ENCODE peak calls at places on chromosome 6, in six cellular contexts. G, T, X, A, O and D are unnamed samples.

GRCh38 chr6:26592649-26593048 is 4.1 kb upstream of the ABT1 start:
- DNase-seq in X (peak), A (no peak), T (no peak), O (no peak), G (no peak), D (peak)

GRCh38 chr6:100796049-100796823 is 84.9 kb downstream of the ASCC3 start:
- DNase-seq in T (no peak), X (peak), G (peak), A (no peak), O (no peak), D (peak)

GRCh38 chr6:138692058-138692977 is 81.3 kb upstream of the CCDC28A start:
- DNase-seq in T (peak), X (peak), O (peak), A (peak), G (peak), D (peak)

GRCh38 chr6:1347187-1347560 is 35.3 kb downstream of the FOXQ1 start:
- DNase-seq in O (no peak), X (no peak), T (no peak), A (no peak), G (no peak), D (no peak)

GRCh38 chr6:129481706-129482105 is 228.3 kb downstream of the ARHGAP18 start:
- DNase-seq in O (no peak), G (no peak), T (no peak), X (no peak), A (no peak), D (no peak)

GRCh38 chr6:142195862-142196536 is 48.9 kb downstream of the VTA1 start:
- DNase-seq in A (no peak), O (no peak), X (no peak), T (peak), G (no peak), D (no peak)

GRCh38 chr6:14499804-14500203 is 382.2 kb downstream of the CD83 start:
- DNase-seq in O (no peak), X (no peak), A (peak), T (peak), G (no peak), D (no peak)

GRCh38 chr6:33585403-33586107 is 5.5 kb upstream of the BAK1 start:
- DNase-seq in O (no peak), T (peak), G (peak), A (peak), X (peak), D (peak)

GRCh38 chr6:111626446-111626845 is 20.8 kb upstream of the TRAF3IP2 start:
- DNase-seq in O (no peak), A (no peak), T (no peak), X (no peak), G (no peak), D (no peak)

GRCh38 chr6:49551126-49551865 is 828 bp downstream of the C6orf141 start:
- DNase-seq in X (no peak), T (peak), G (no peak), O (no peak), A (peak), D (no peak)

GRCh38 chr6:14862845-14863244 is 383.0 kb upstream of the JARID2 start:
- DNase-seq in O (no peak), X (no peak), G (no peak), T (no peak), A (no peak), D (no peak)

GRCh38 chr6:125988280-125988679 is 1.9 kb downstream of the TRMT11 start:
- DNase-seq in A (no peak), G (no peak), X (no peak), O (no peak), T (no peak), D (no peak)

GRCh38 chr6:88031550-88031949 is 16.1 kb upstream of the SPACA1 start:
- DNase-seq in X (peak), G (no peak), A (no peak), O (no peak), T (no peak), D (no peak)

GRCh38 chr6:115945306-115945705 is 115.4 kb downstream of the FRK start:
- DNase-seq in T (peak), X (no peak), G (no peak), O (no peak), A (no peak), D (no peak)

GRCh38 chr6:13924146-13924948 is 405 bp upstream of the RNF182 start:
- DNase-seq in O (no peak), X (no peak), G (peak), T (peak), A (peak), D (peak)

GRCh38 chr6:144266091-144266649 is 19.0 kb upstream of the UTRN start:
- DNase-seq in X (no peak), G (no peak), A (peak), O (peak), T (peak), D (no peak)

GRCh38 chr6:125375841-125376240 is 74.1 kb upstream of the HDDC2 start:
- DNase-seq in A (no peak), O (no peak), X (no peak), T (peak), G (no peak), D (no peak)

GRCh38 chr6:157025459-157025858 is 248.3 kb downstream of the ARID1B start:
- DNase-seq in O (no peak), A (no peak), G (no peak), X (no peak), T (no peak), D (no peak)

GRCh38 chr6:26064619-26065257 is 22.5 kb upstream of the HFE start:
- DNase-seq in G (peak), O (no peak), A (peak), T (peak), X (peak), D (peak)

GRCh38 chr6:15495375-15495901 is 167.4 kb downstream of the DTNBP1 start:
- DNase-seq in G (no peak), A (no peak), T (peak), O (no peak), X (no peak), D (no peak)

GRCh38 chr6:153790881-153791473 is 248.1 kb upstream of the OPRM1 start:
- DNase-seq in O (no peak), A (peak), T (peak), X (peak), G (no peak), D (peak)

GRCh38 chr6:32079566-32080290 is 29.4 kb downstream of the TNXB start:
- DNase-seq in T (no peak), G (no peak), X (no peak), A (no peak), O (no peak), D (no peak)

GRCh38 chr6:34143196-34143883 is 2.5 kb downstream of the GRM4 start:
- DNase-seq in T (no peak), G (no peak), O (no peak), A (no peak), X (no peak), D (no peak)

GRCh38 chr6:41155132-41155805 is 1.1 kb upstream of the TREML1 start:
- DNase-seq in O (no peak), X (no peak), A (no peak), T (peak), G (no peak), D (no peak)

GRCh38 chr6:154510144-154510905 is at the start of gene CNKSR3:
- DNase-seq in O (peak), X (no peak), G (peak), T (peak), A (peak), D (peak)

GRCh38 chr6:1764584-1764983 is 154.9 kb downstream of the FOXC1 start:
- DNase-seq in O (no peak), A (no peak), G (no peak), X (no peak), T (no peak), D (no peak)

GRCh38 chr6:73290435-73290834 is 27.4 kb upstream of the KHDC1 start:
- DNase-seq in X (no peak), G (no peak), O (no peak), A (no peak), T (no peak), D (no peak)

GRCh38 chr6:106974999-106975698 is 620 bp upstream of the CD24 start:
- DNase-seq in A (peak), O (no peak), G (peak), X (peak), T (no peak), D (peak)

GRCh38 chr6:31007694-31008093 is 2.6 kb upstream of the MUC22 start:
- DNase-seq in A (peak), O (no peak), G (no peak), T (peak), X (no peak), D (peak)

GRCh38 chr6:107618672-107619071 is 128.8 kb downstream of the SOBP start:
- DNase-seq in A (no peak), T (no peak), O (no peak), G (no peak), X (peak), D (peak)

GRCh38 chr6:158707826-158708225 is 58.0 kb downstream of the SYTL3 start:
- DNase-seq in T (no peak), A (peak), O (peak), X (peak), G (peak), D (peak)

GRCh38 chr6:15689586-15690450 is 27.0 kb upstream of the DTNBP1 start:
- DNase-seq in T (peak), O (no peak), A (no peak), X (no peak), G (no peak), D (no peak)

GRCh38 chr6:113634352-113635163 is 222.6 kb upstream of the MARCKS start:
- DNase-seq in O (no peak), X (peak), T (peak), G (no peak), A (no peak), D (peak)

GRCh38 chr6:163231356-163232014 is 183.0 kb upstream of the QKI start:
- DNase-seq in O (no peak), X (no peak), T (no peak), A (no peak), G (peak), D (no peak)

GRCh38 chr6:168297643-168298042 is 21.9 kb downstream of the DACT2 start:
- DNase-seq in O (no peak), A (no peak), G (no peak), T (no peak), X (no peak), D (no peak)

GRCh38 chr6:127582777-127583462 is 5.9 kb downstream of the C6orf58 start:
- DNase-seq in G (no peak), A (no peak), O (no peak), X (no peak), T (peak), D (no peak)

GRCh38 chr6:135520781-135521180 is 23.2 kb upstream of the AHI1 start:
- DNase-seq in A (no peak), G (no peak), T (no peak), X (no peak), O (no peak), D (no peak)

GRCh38 chr6:53706525-53706924 is 41.0 kb upstream of the KLHL31 start:
- DNase-seq in O (no peak), A (no peak), T (no peak), G (no peak), X (no peak), D (no peak)
- H3K4me3 ChIP-seq in O (no peak), A (no peak), T (no peak), G (no peak), X (no peak), D (no peak)

GRCh38 chr6:43120101-43120730 is 44.1 kb downstream of the PTK7 start:
- DNase-seq in O (no peak), T (no peak), A (no peak), G (no peak), X (no peak), D (no peak)

GRCh38 chr6:43122146-43122545 is 46.0 kb downstream of the PTK7 start:
- DNase-seq in O (no peak), G (no peak), T (no peak), A (no peak), X (no peak), D (no peak)

GRCh38 chr6:43123691-43124314 is 47.3 kb upstream of the SRF start:
- DNase-seq in G (no peak), T (no peak), X (no peak), A (no peak), O (no peak), D (no peak)

GRCh38 chr6:43119456-43119855 is 43.3 kb downstream of the PTK7 start:
- DNase-seq in X (no peak), A (no peak), T (no peak), O (no peak), G (no peak), D (no peak)

DNA sequence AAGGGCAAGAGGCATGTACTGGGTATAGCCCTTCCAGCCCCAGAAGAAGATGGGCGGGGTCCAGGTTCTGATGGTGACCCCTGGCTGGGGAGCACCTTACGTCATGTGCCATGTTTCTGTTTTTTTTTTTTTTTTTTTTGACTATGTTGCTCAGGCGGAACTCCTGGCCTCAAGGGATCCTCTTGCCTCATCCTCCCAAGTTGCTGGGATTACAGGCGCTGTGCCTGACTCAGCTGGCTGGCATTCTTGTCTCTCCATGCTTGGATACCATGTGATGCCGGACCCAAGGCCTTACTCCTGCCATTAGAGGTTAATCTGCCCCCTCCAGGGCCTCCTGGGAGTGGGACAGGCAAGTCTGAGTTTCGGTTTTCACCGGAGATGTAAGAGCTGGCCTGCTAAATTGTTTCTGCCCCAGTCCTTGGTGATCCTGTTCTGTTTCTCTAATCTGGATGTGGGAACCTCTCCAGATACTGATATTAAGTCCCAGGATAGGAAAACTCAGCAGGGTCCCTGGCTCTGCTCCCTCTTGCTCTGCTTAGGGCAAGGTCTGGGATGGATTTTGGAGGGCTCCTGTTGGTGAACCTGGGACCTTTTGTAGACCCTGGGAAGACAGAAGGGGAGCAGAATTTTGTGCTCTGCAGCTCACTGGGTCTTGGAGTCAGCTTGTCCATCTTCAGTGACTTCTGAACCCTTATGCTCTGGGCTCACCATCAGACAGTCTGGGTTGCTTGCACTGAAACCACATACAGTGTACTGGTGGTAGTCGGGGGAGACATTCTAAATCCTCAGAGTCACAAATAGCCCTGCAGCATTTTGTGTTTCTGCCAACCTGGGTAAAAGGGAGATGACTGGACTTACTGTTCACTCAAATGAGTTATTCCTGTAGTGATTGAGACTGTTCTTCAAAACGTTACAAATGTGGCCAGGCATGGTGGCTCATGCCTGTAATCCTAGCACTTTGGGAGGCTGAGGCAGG is 45.1 kb downstream of the PTK7 start:
- DNase-seq in T (peak), X (no peak), O (peak), G (no peak), A (peak), D (no peak)
- TF ChIP-seq CTCF in T (peak), X (no peak), O (no peak), G (no peak), A (no peak), D (no peak)

GRCh38 chr6:47276377-47276776 is 33.3 kb downstream of the TNFRSF21 start:
- DNase-seq in G (no peak), A (no peak), O (no peak), X (peak), T (no peak), D (peak)

GRCh38 chr6:47278545-47278944 is 31.2 kb downstream of the TNFRSF21 start:
- DNase-seq in T (peak), O (no peak), A (peak), X (no peak), G (no peak), D (no peak)

GRCh38 chr6:47275640-47276039 is 34.1 kb downstream of the TNFRSF21 start:
- DNase-seq in A (no peak), T (no peak), X (no peak), O (no peak), G (no peak), D (no peak)

GRCh38 chr6:47277702-47278101 is 32.0 kb downstream of the TNFRSF21 start:
- DNase-seq in T (no peak), G (no peak), O (no peak), X (no peak), A (no peak), D (no peak)
- H3K4me3 ChIP-seq in T (no peak), G (no peak), O (no peak), X (no peak), A (no peak), D (no peak)

GRCh38 chr6:19869464-19869863 is 32.3 kb downstream of the ID4 start:
- DNase-seq in G (no peak), A (no peak), X (peak), O (no peak), T (no peak), D (no peak)
- TF ChIP-seq CTCF in G (no peak), A (no peak), X (peak), O (no peak), T (no peak), D (no peak)